ENCODE peak calls at places on chromosome 1, in six cellular contexts. E, N, V, U, T and O are unnamed samples.
A peak's percentile ranks its signal among the peaks of the same experiment; 100 is the strongest.

GRCh38 chr1:164611754-164612642 is 53.0 kb downstream of the PBX1 start:
- DNase-seq in U (peak; percentile 55), N (peak; percentile 62), E (peak; percentile 86), T (no peak), V (peak; percentile 43), O (peak; percentile 76)

GRCh38 chr1:45840704-45841103 is 37.3 kb downstream of the MAST2 start:
- DNase-seq in U (no peak), T (no peak), V (no peak), N (no peak), E (no peak), O (no peak)

GRCh38 chr1:87093286-87093685 is 178.9 kb downstream of the HS2ST1 start:
- DNase-seq in V (peak; percentile 20), U (no peak), T (no peak), E (peak; percentile 36), N (no peak), O (peak; percentile 33)

GRCh38 chr1:199161319-199161680 is 522.5 kb downstream of the PTPRC start:
- DNase-seq in U (no peak), T (no peak), V (no peak), N (no peak), E (no peak), O (no peak)

GRCh38 chr1:180167021-180167701 is 12.5 kb downstream of the QSOX1 start:
- DNase-seq in E (no peak), V (no peak), U (peak; percentile 26), N (no peak), T (no peak), O (no peak)

GRCh38 chr1:181127898-181128453 is 39.5 kb downstream of the IER5 start:
- DNase-seq in E (peak; percentile 44), N (no peak), U (no peak), V (peak; percentile 60), T (no peak), O (no peak)

GRCh38 chr1:96306809-96307208 is 414.8 kb upstream of the PTBP2 start:
- DNase-seq in U (no peak), V (peak; percentile 24), E (peak; percentile 71), T (no peak), N (no peak), O (no peak)

GRCh38 chr1:59150537-59151386 is 146.1 kb upstream of the FGGY start:
- DNase-seq in V (peak; percentile 100), E (peak; percentile 100), T (no peak), N (no peak), U (no peak), O (peak; percentile 65)

GRCh38 chr1:77388655-77389054 is 106.8 kb downstream of the AK5 start:
- DNase-seq in T (no peak), U (no peak), E (peak; percentile 18), V (peak; percentile 16), N (no peak), O (no peak)

GRCh38 chr1:69567847-69568434 is at the start of gene LRRC7:
- DNase-seq in E (no peak), N (peak; percentile 40), T (no peak), V (peak; percentile 27), U (peak; percentile 65), O (peak; percentile 55)

GRCh38 chr1:167082511-167083027 is 7.6 kb downstream of the GPA33 start:
- DNase-seq in E (no peak), T (no peak), V (no peak), N (no peak), U (no peak), O (no peak)

GRCh38 chr1:23521588-23521987 is 9.4 kb downstream of the E2F2 start:
- DNase-seq in N (no peak), U (peak; percentile 60), E (no peak), V (no peak), T (no peak), O (peak; percentile 46)

GRCh38 chr1:234230414-234230862 is 142.8 kb upstream of the COA6 start:
- DNase-seq in E (no peak), U (no peak), N (no peak), T (no peak), V (no peak), O (peak; percentile 79)

GRCh38 chr1:193114485-193115095 is 7.2 kb upstream of the CDC73 start:
- DNase-seq in U (no peak), T (no peak), N (no peak), E (no peak), V (no peak), O (no peak)

GRCh38 chr1:35876988-35877387 is 6.0 kb upstream of the AGO1 start:
- DNase-seq in T (no peak), U (no peak), N (no peak), E (peak; percentile 27), V (peak; percentile 42), O (peak; percentile 57)

GRCh38 chr1:35870651-35871309 is 12.2 kb upstream of the AGO1 start:
- DNase-seq in U (no peak), N (no peak), E (no peak), V (no peak), T (no peak), O (no peak)

GRCh38 chr1:35873243-35873642 is 9.8 kb upstream of the AGO1 start:
- DNase-seq in U (no peak), E (no peak), T (no peak), V (no peak), N (no peak), O (no peak)
- H2BK120ac ChIP-seq in U (no peak overlapping the region), E (no peak overlapping the region), T (no peak overlapping the region), V (no peak overlapping the region), N (no peak overlapping the region), O (no peak overlapping the region)

DNA sequence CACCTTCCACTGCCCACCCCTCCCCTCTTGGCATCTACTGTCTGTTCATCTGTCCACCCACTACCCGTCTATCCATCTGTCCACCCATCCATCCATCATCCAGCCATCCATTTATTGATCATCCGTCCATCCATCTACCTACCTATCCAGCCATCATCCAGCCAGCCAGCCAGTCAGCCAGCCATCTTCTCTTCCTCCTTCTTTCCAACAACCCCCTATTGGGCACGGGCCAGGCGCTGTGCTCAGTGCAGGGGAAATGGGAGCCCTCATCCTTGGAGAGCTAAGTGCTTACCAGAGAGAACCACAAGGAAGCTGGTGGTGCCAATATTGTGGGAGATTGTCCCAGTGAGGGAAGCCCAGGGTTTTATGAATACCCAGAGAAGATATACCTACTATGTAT is 51.7 kb upstream of the TMEM51 start:
- DNase-seq in E (no peak), V (no peak), N (no peak), T (no peak), U (no peak), O (no peak)
- H2BK120ac ChIP-seq in E (no peak overlapping the region), V (no peak overlapping the region), N (no peak overlapping the region), T (no peak overlapping the region), U (no peak overlapping the region), O (no peak overlapping the region)

GRCh38 chr1:194534784-194535183 is 1348.4 kb upstream of the B3GALT2 start:
- DNase-seq in U (no peak), V (no peak), T (no peak), E (no peak), N (no peak), O (no peak)
- H2BK120ac ChIP-seq in U (no peak overlapping the region), V (no peak overlapping the region), T (no peak overlapping the region), E (no peak overlapping the region), N (no peak overlapping the region), O (no peak overlapping the region)

GRCh38 chr1:245800901-245801605 is 646.3 kb downstream of the KIF26B start:
- DNase-seq in N (no peak), V (no peak), T (no peak), E (peak; percentile 80), U (no peak), O (no peak)

GRCh38 chr1:245798367-245798747 is 643.6 kb downstream of the KIF26B start:
- DNase-seq in N (no peak), T (no peak), V (no peak), U (no peak), E (no peak), O (no peak)

GRCh38 chr1:245803666-245804037 is 648.9 kb downstream of the KIF26B start:
- DNase-seq in U (no peak), N (no peak), V (no peak), T (no peak), E (no peak), O (no peak)

GRCh38 chr1:245802941-245803665 is 648.3 kb downstream of the KIF26B start:
- DNase-seq in U (no peak), E (no peak), T (no peak), N (no peak), V (no peak), O (no peak)

DNA sequence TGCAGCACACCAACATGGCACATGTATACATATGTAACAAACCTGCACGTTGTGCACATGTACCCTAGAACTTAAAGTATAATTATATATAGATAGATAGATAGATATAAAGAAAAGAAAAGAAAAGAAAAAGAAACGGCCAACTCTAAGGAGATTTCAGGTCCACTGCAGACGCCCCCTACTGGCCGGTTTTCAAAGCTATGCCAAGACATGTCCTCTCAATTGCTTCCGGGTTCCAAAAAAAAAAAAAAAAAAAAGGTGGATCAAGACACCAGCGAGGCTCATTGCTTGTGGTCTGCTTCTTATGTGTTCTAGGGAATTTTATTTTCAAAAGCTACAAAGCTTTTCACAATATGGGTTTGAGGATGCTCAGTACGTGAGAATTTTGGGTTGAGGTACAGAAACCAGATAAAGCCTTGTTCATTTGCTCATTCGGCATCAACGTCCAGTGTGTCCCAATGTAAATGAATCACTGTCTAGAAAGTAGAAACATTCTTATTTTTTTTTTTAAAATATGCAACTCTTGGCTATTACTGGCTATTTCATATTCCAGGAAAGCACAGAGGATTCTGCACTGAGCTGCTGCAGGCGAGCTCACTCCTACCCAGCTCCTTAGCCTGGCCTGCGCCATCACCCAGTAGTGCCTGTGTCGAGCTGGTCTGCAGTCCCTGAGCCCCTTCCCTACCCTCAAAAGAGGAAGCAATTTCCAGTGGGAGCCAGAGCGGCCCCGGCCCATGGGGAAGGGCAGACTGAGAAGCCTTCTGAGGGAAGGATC is 643.0 kb downstream of the KIF26B start:
- DNase-seq in V (no peak), T (no peak), U (peak; percentile 49), E (no peak), N (peak; percentile 15), O (peak; percentile 69)
- H2BK120ac ChIP-seq in V (no peak overlapping the region), T (no peak overlapping the region), U (no peak overlapping the region), E (no peak overlapping the region), N (no peak overlapping the region), O (no peak overlapping the region)

GRCh38 chr1:51651552-51651942 is 34.7 kb downstream of the OSBPL9 start:
- DNase-seq in N (no peak), T (no peak), V (no peak), U (no peak), E (no peak), O (no peak)

GRCh38 chr1:51653127-51653526 is 36.2 kb downstream of the OSBPL9 start:
- DNase-seq in N (no peak), V (no peak), U (no peak), T (no peak), E (no peak), O (no peak)

GRCh38 chr1:51650198-51650597 is 33.3 kb downstream of the OSBPL9 start:
- DNase-seq in E (peak; percentile 17), T (no peak), N (no peak), V (no peak), U (no peak), O (no peak)

GRCh38 chr1:51648180-51649109 is 31.6 kb downstream of the OSBPL9 start:
- DNase-seq in N (no peak), V (peak; percentile 79), T (no peak), U (peak; percentile 42), E (peak; percentile 93), O (peak; percentile 96)

GRCh38 chr1:51649593-51650091 is 32.8 kb downstream of the OSBPL9 start:
- DNase-seq in T (no peak), U (no peak), E (no peak), V (no peak), N (no peak), O (no peak)
- H2BK120ac ChIP-seq in T (no peak overlapping the region), U (no peak overlapping the region), E (peak overlapping the region; percentile 60), V (no peak overlapping the region), N (no peak overlapping the region), O (no peak overlapping the region)

GRCh38 chr1:201486158-201486557 is 17.2 kb upstream of the PHLDA3 start:
- DNase-seq in U (no peak), V (peak; percentile 87), E (peak; percentile 62), T (no peak), N (no peak), O (no peak)
- H2BK120ac ChIP-seq in U (no peak overlapping the region), V (no peak overlapping the region), E (peak overlapping the region; percentile 5), T (no peak overlapping the region), N (no peak overlapping the region), O (no peak overlapping the region)

GRCh38 chr1:33349778-33350610 is 29.1 kb upstream of the A3GALT2 start:
- DNase-seq in U (peak; percentile 80), V (peak; percentile 82), N (peak; percentile 79), E (peak; percentile 72), T (no peak), O (peak; percentile 80)
- H2BK120ac ChIP-seq in U (no peak overlapping the region), V (peak overlapping the region; percentile 99), N (no peak overlapping the region), E (peak overlapping the region; percentile 67), T (no peak overlapping the region), O (peak overlapping the region; percentile 69)